ENCODE peak calls at places on chromosomes 7 and 10, in seven cellular contexts. L is amniotic stem cell, O is LoVo, N is M059J, V is SW480, C is cardiac muscle cell, U is spleen. B is an unnamed sample.

GRCh38 chr7:40098810-40099209 is 35.6 kb downstream of the MPLKIP start:
- DNase-seq in L (no peak), O (no peak), N (no peak), V (no peak), C (no peak), U (no peak), B (no peak)

GRCh38 chr10:13450078-13450477 is 78.7 kb downstream of the BEND7 start:
- DNase-seq in L (no peak), O (no peak), N (peak; percentile 48), V (no peak), C (peak; percentile 49), U (no peak), B (no peak)

GRCh38 chr10:129556316-129556715 is 89.3 kb downstream of the MGMT start:
- DNase-seq in L (no peak), O (no peak), N (no peak), V (no peak), C (no peak), U (no peak), B (no peak)

GRCh38 chr10:31774291-31774900 is 154.2 kb downstream of the ARHGAP12 start:
- DNase-seq in L (no peak), O (no peak), N (no peak), V (no peak), C (no peak), U (no peak), B (no peak)

GRCh38 chr7:69597278-69598076 is 798 bp upstream of the AUTS2 start:
- DNase-seq in L (no peak), O (no peak), N (peak; percentile 20), V (no peak), C (peak; percentile 26), U (peak; percentile 89), B (peak; percentile 79)

GRCh38 chr10:132110091-132110490 is 44.3 kb downstream of the JAKMIP3 start:
- DNase-seq in L (no peak), O (no peak), N (no peak), V (no peak), C (no peak), U (peak; percentile 64), B (peak; percentile 68)

GRCh38 chr10:21130683-21131442 is 233.8 kb upstream of the NEBL start:
- DNase-seq in L (no peak), O (no peak), N (no peak), V (no peak), C (no peak), U (no peak), B (no peak)

GRCh38 chr7:94367940-94368339 is 26.8 kb upstream of the COL1A2 start:
- DNase-seq in L (peak; percentile 24), O (no peak), N (peak; percentile 54), V (no peak), C (peak; percentile 67), U (no peak), B (no peak)

GRCh38 chr10:50063100-50063499 is 4.7 kb upstream of the WASHC2A start:
- DNase-seq in L (no peak), O (no peak), N (no peak), V (no peak), C (no peak), U (no peak), B (no peak)

GRCh38 chr7:107450970-107451369 is 18.9 kb upstream of the GPR22 start:
- DNase-seq in L (no peak), O (no peak), N (no peak), V (no peak), C (no peak), U (no peak), B (no peak)

GRCh38 chr7:6533893-6534804 is 17.1 kb downstream of the GRID2IP start:
- DNase-seq in L (no peak), O (no peak), N (no peak), V (no peak), C (no peak), U (no peak), B (no peak)

GRCh38 chr7:30925117-30925516 is 13.5 kb downstream of the AQP1 start:
- DNase-seq in L (no peak), O (no peak), N (no peak), V (no peak), C (no peak), U (no peak), B (peak; percentile 53)

GRCh38 chr7:2508327-2509231 is 11.0 kb upstream of the LFNG start:
- DNase-seq in L (no peak), O (no peak), N (peak; percentile 59), V (peak; percentile 92), C (no peak), U (peak; percentile 96), B (no peak)

GRCh38 chr10:89384474-89385324 is 6.8 kb downstream of the IFIT1B start:
- DNase-seq in L (no peak), O (no peak), N (no peak), V (no peak), C (peak; percentile 46), U (no peak), B (no peak)

GRCh38 chr7:42071372-42072261 is 165.4 kb downstream of the GLI3 start:
- DNase-seq in L (no peak), O (no peak), N (no peak), V (peak; percentile 22), C (peak; percentile 58), U (no peak), B (no peak)

GRCh38 chr10:61931620-61932332 is 30.3 kb downstream of the ARID5B start:
- DNase-seq in L (no peak), O (no peak), N (peak; percentile 56), V (no peak), C (no peak), U (no peak), B (no peak)

GRCh38 chr7:45107356-45107755 is 4.1 kb downstream of the TBRG4 start:
- DNase-seq in L (no peak), O (no peak), N (no peak), V (no peak), C (no peak), U (peak; percentile 1), B (no peak)

GRCh38 chr10:104966563-104967280 is 325.6 kb downstream of the SORCS3 start:
- DNase-seq in L (no peak), O (no peak), N (no peak), V (no peak), C (no peak), U (no peak), B (no peak)

GRCh38 chr10:25493122-25493893 is 318.5 kb downstream of the GPR158 start:
- DNase-seq in L (no peak), O (peak; percentile 6), N (peak; percentile 12), V (no peak), C (peak; percentile 99), U (no peak), B (no peak)

GRCh38 chr7:152735443-152736004 is 24.0 kb upstream of the ACTR3B start:
- DNase-seq in L (no peak), O (no peak), N (peak; percentile 70), V (no peak), C (no peak), U (no peak), B (no peak)

GRCh38 chr7:158467562-158467961 is 120.1 kb downstream of the PTPRN2 start:
- DNase-seq in L (no peak), O (no peak), N (no peak), V (no peak), C (no peak), U (no peak), B (no peak)

GRCh38 chr10:31036209-31036608 is 4.5 kb upstream of the ZNF438 start:
- DNase-seq in L (no peak), O (no peak), N (peak; percentile 60), V (no peak), C (no peak), U (no peak), B (no peak)

GRCh38 chr7:100829150-100829716 is 1.9 kb upstream of the EPHB4 start:
- DNase-seq in L (no peak), O (no peak), N (no peak), V (no peak), C (peak; percentile 40), U (peak; percentile 82), B (no peak)

GRCh38 chr7:67518580-67518979 is 521.9 kb downstream of the TYW1 start:
- DNase-seq in L (no peak), O (no peak), N (no peak), V (no peak), C (no peak), U (no peak), B (no peak)

GRCh38 chr10:111128331-111129167 is 51.7 kb downstream of the ADRA2A start:
- DNase-seq in L (no peak), O (peak; percentile 11), N (peak; percentile 85), V (peak; percentile 57), C (no peak), U (no peak), B (no peak)

GRCh38 chr10:63094405-63094804 is 38.7 kb upstream of the NRBF2 start:
- DNase-seq in L (no peak), O (no peak), N (peak; percentile 15), V (no peak), C (no peak), U (no peak), B (no peak)

GRCh38 chr7:11210374-11210773 is 236.7 kb downstream of the PHF14 start:
- DNase-seq in L (no peak), O (no peak), N (no peak), V (no peak), C (no peak), U (no peak), B (no peak)

GRCh38 chr10:79379512-79380124 is 32.3 kb downstream of the PPIF start:
- DNase-seq in L (no peak), O (no peak), N (no peak), V (no peak), C (peak; percentile 62), U (peak; percentile 58), B (peak; percentile 76)

GRCh38 chr7:115476666-115477065 is 553.9 kb downstream of the TFEC start:
- DNase-seq in L (no peak), O (no peak), N (no peak), V (no peak), C (no peak), U (peak; percentile 45), B (no peak)

GRCh38 chr10:30026578-30026977 is 32.8 kb downstream of the JCAD start:
- DNase-seq in L (no peak), O (no peak), N (no peak), V (no peak), C (no peak), U (peak; percentile 82), B (no peak)

GRCh38 chr7:29574659-29575058 is 11.0 kb downstream of the PRR15 start:
- DNase-seq in L (no peak), O (no peak), N (no peak), V (no peak), C (no peak), U (no peak), B (no peak)

GRCh38 chr10:93954726-93955363 is 38.9 kb upstream of the PLCE1 start:
- DNase-seq in L (no peak), O (no peak), N (peak; percentile 64), V (no peak), C (no peak), U (no peak), B (no peak)

GRCh38 chr10:125156196-125156595 is 4.2 kb downstream of the CTBP2 start:
- DNase-seq in L (no peak), O (no peak), N (no peak), V (no peak), C (no peak), U (no peak), B (no peak)

GRCh38 chr7:23514755-23515154 is 17.0 kb downstream of the TRA2A start:
- DNase-seq in L (no peak), O (no peak), N (no peak), V (no peak), C (no peak), U (no peak), B (no peak)

GRCh38 chr10:124308351-124308645 is 110.4 kb downstream of the OAT start:
- DNase-seq in L (no peak), O (no peak), N (no peak), V (no peak), C (no peak), U (no peak), B (no peak)

GRCh38 chr10:97127507-97127906 is 58.3 kb downstream of the SLIT1 start:
- DNase-seq in L (no peak), O (no peak), N (no peak), V (no peak), C (no peak), U (peak; percentile 34), B (no peak)

GRCh38 chr7:143367972-143368371 is 5.5 kb upstream of the FAM131B start:
- DNase-seq in L (no peak), O (peak; percentile 98), N (peak; percentile 96), V (peak; percentile 54), C (no peak), U (no peak), B (no peak)